ENCODE peak calls at places on chromosome 18, in ten cellular contexts. E, Y, O, U, P, M, H, S, F and N are unnamed samples.

GRCh38 chr18:34847408-34847807 is 137.3 kb downstream of the DTNA start:
- DNase-seq in E (no peak), Y (no peak), O (no peak), U (no peak), P (no peak), M (no peak), H (no peak), S (no peak), F (no peak), N (no peak)

GRCh38 chr18:31553800-31554199 is 37.9 kb upstream of the TTR start:
- DNase-seq in E (no peak), Y (no peak), O (no peak), U (no peak), P (no peak), M (no peak), H (no peak), S (no peak), F (no peak), N (no peak)

GRCh38 chr18:52569492-52569891 is 229.5 kb downstream of the DCC start:
- DNase-seq in E (no peak), Y (no peak), O (no peak), U (no peak), P (no peak), M (no peak), H (no peak), S (no peak), F (no peak), N (no peak)

GRCh38 chr18:73365018-73365417 is 497.2 kb upstream of the NETO1 start:
- DNase-seq in E (no peak), Y (no peak), O (no peak), U (no peak), P (no peak), M (no peak), H (no peak), S (no peak), F (no peak), N (no peak)

GRCh38 chr18:78407456-78407823 is 572.2 kb upstream of the SALL3 start:
- DNase-seq in E (no peak), Y (no peak), O (no peak), U (no peak), P (no peak), M (no peak), H (no peak), S (no peak), F (no peak), N (no peak)

GRCh38 chr18:49491534-49491856 is 4.5 kb upstream of the C18orf32 start:
- DNase-seq in E (no peak), Y (no peak), O (no peak), U (no peak), P (no peak), M (no peak), H (no peak), S (no peak), F (no peak), N (no peak)

GRCh38 chr18:62413189-62413588 is 88.1 kb downstream of the TNFRSF11A start:
- DNase-seq in E (no peak), Y (no peak), O (no peak), U (no peak), P (no peak), M (no peak), H (no peak), S (no peak), F (no peak), N (no peak)

GRCh38 chr18:36408606-36409005 is 111.1 kb downstream of the FHOD3 start:
- DNase-seq in E (no peak), Y (no peak), O (no peak), U (no peak), P (no peak), M (no peak), H (no peak), S (no peak), F (no peak), N (no peak)

GRCh38 chr18:47370052-47370451 is 118.6 kb upstream of the SKOR2 start:
- DNase-seq in E (no peak), Y (no peak), O (no peak), U (no peak), P (no peak), M (no peak), H (no peak), S (no peak), F (no peak), N (no peak)

GRCh38 chr18:48167901-48168300 is 237.4 kb upstream of the SMAD2 start:
- DNase-seq in E (peak; percentile 85), Y (no peak), O (peak; percentile 21), U (peak; percentile 23), P (peak; percentile 39), M (peak; percentile 93), H (no peak), S (peak; percentile 88), F (no peak), N (no peak)

GRCh38 chr18:28494151-28494550 is 317.2 kb upstream of the CDH2 start:
- DNase-seq in E (no peak), Y (no peak), O (no peak), U (no peak), P (no peak), M (no peak), H (no peak), S (no peak), F (no peak), N (peak; percentile 67)

GRCh38 chr18:41121116-41121826 is 833.8 kb upstream of the PIK3C3 start:
- DNase-seq in E (no peak), Y (no peak), O (peak; percentile 80), U (no peak), P (no peak), M (no peak), H (no peak), S (no peak), F (no peak), N (peak; percentile 84)

GRCh38 chr18:666628-667027 is 9.2 kb downstream of the TYMS start:
- DNase-seq in E (no peak), Y (no peak), O (no peak), U (no peak), P (no peak), M (no peak), H (no peak), S (no peak), F (no peak), N (no peak)
- H3K36me3 ChIP-seq in E (peaks cover 49% of the 10 kb centered on the region), Y (no peaks in the 10 kb centered on the region), O (peaks cover 19% of the 10 kb centered on the region), U (no peaks in the 10 kb centered on the region), P (peaks cover 15% of the 10 kb centered on the region), M (no peaks in the 10 kb centered on the region), H (no peaks in the 10 kb centered on the region), S (no peaks in the 10 kb centered on the region), F (peaks cover 53% of the 10 kb centered on the region), N (peaks cover 23% of the 10 kb centered on the region)

GRCh38 chr18:2729757-2730156 is 74.2 kb downstream of the SMCHD1 start:
- DNase-seq in E (no peak), Y (no peak), O (no peak), U (no peak), P (no peak), M (no peak), H (no peak), S (no peak), F (no peak), N (no peak)
- H3K36me3 ChIP-seq in E (peaks cover 56% of the 10 kb centered on the region), Y (peaks cover 65% of the 10 kb centered on the region), O (peaks cover 40% of the 10 kb centered on the region), U (no peaks in the 10 kb centered on the region), P (peaks cover 65% of the 10 kb centered on the region), M (no peaks in the 10 kb centered on the region), H (peaks cover 3% of the 10 kb centered on the region), S (no peaks in the 10 kb centered on the region), F (peaks cover 55% of the 10 kb centered on the region), N (peaks cover 70% of the 10 kb centered on the region)

GRCh38 chr18:26057208-26057821 is 33.1 kb downstream of the SS18 start:
- DNase-seq in E (no peak), Y (no peak), O (no peak), U (no peak), P (no peak), M (no peak), H (no peak), S (no peak), F (no peak), N (peak; percentile 9)
- H3K36me3 ChIP-seq in E (peaks cover 29% of the 10 kb centered on the region), Y (peaks cover 18% of the 10 kb centered on the region), O (peaks cover 17% of the 10 kb centered on the region), U (no peaks in the 10 kb centered on the region), P (peaks cover 49% of the 10 kb centered on the region), M (no peaks in the 10 kb centered on the region), H (peaks cover 5% of the 10 kb centered on the region), S (no peaks in the 10 kb centered on the region), F (peaks cover 22% of the 10 kb centered on the region), N (peaks cover 9% of the 10 kb centered on the region)

GRCh38 chr18:3245853-3246635 is 1.6 kb upstream of the MYL12A start:
- DNase-seq in E (peak; percentile 81), Y (peak; percentile 79), O (peak; percentile 95), U (peak; percentile 88), P (peak; percentile 94), M (peak; percentile 91), H (peak; percentile 94), S (peak; percentile 95), F (peak; percentile 91), N (peak; percentile 93)
- H3K36me3 ChIP-seq in E (no peaks in the 10 kb centered on the region), Y (peaks cover 4% of the 10 kb centered on the region), O (peaks cover 3% of the 10 kb centered on the region), U (no peaks in the 10 kb centered on the region), P (no peaks in the 10 kb centered on the region), M (no peaks in the 10 kb centered on the region), H (no peaks in the 10 kb centered on the region), S (no peaks in the 10 kb centered on the region), F (peaks cover 18% of the 10 kb centered on the region), N (no peaks in the 10 kb centered on the region)

GRCh38 chr18:13397504-13398163 is 179.1 kb downstream of the LDLRAD4 start:
- DNase-seq in E (no peak), Y (no peak), O (no peak), U (no peak), P (no peak), M (no peak), H (no peak), S (no peak), F (no peak), N (no peak)
- H3K36me3 ChIP-seq in E (no peaks in the 10 kb centered on the region), Y (no peaks in the 10 kb centered on the region), O (no peaks in the 10 kb centered on the region), U (no peaks in the 10 kb centered on the region), P (no peaks in the 10 kb centered on the region), M (no peaks in the 10 kb centered on the region), H (no peaks in the 10 kb centered on the region), S (no peaks in the 10 kb centered on the region), F (no peaks in the 10 kb centered on the region), N (no peaks in the 10 kb centered on the region)